ENCODE peak calls at places on chromosomes 13 and 19, in six cellular contexts. P is fibroblast of lung, H is neuronal stem cell, I is neural progenitor cell, D is SJSA1, A is AG04450. L is an unnamed sample.

GRCh38 chr19:45275370-45275971 is 24.4 kb downstream of the MARK4 start:
- DNase-seq in P (peak; percentile 41), H (no peak), I (no peak), D (no peak), A (no peak), L (no peak)

GRCh38 chr13:45007225-45007624 is 17.9 kb downstream of the GPALPP1 start:
- DNase-seq in P (no peak), H (no peak), I (no peak), D (no peak), A (no peak), L (no peak)

GRCh38 chr19:2126879-2127518 is 24.4 kb downstream of the AP3D1 start:
- DNase-seq in P (no peak), H (no peak), I (no peak), D (no peak), A (no peak), L (no peak)

GRCh38 chr19:55156202-55157063 is 1.1 kb downstream of the TNNI3 start:
- DNase-seq in P (peak; percentile 44), H (peak; percentile 91), I (peak; percentile 97), D (no peak), A (no peak), L (no peak)

GRCh38 chr13:54379461-54379860 is 1350.8 kb downstream of the OLFM4 start:
- DNase-seq in P (no peak), H (no peak), I (no peak), D (no peak), A (no peak), L (no peak)

GRCh38 chr19:1473424-1473851 is 5.6 kb downstream of the C19orf25 start:
- DNase-seq in P (no peak), H (no peak), I (no peak), D (no peak), A (no peak), L (no peak)

GRCh38 chr13:39918837-39919236 is 263.4 kb downstream of the COG6 start:
- DNase-seq in P (no peak), H (no peak), I (no peak), D (no peak), A (no peak), L (no peak)

GRCh38 chr13:38628554-38628953 is 58.3 kb upstream of the FREM2 start:
- DNase-seq in P (no peak), H (no peak), I (no peak), D (no peak), A (no peak), L (no peak)

GRCh38 chr19:42349378-42350107 is 24.1 kb downstream of the MEGF8 start:
- DNase-seq in P (no peak), H (no peak), I (no peak), D (no peak), A (no peak), L (no peak)

DNA sequence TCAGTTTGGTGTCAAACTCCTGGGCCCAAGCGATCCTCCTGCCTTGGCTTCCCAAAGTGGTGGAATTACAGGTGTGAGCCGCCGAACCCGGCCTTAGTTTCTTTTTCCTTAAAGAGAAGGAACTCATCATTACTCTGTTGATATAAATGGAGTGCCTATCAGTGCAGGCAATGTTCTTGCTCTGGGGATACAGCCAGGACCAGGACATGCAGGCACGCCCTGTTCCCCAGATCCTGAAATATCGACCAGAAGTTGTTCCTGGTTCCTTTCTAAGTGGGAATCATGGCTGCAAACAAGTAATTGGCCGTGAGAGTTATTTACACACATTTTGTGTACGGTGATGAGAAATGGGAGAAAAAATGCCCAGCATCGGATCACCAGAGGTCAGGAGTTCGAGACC is 8.4 kb downstream of the DNM2 start:
- DNase-seq in P (no peak), H (no peak), I (no peak), D (no peak), A (no peak), L (no peak)
- H3K27ac ChIP-seq in P (no peak overlapping the region), H (no peak overlapping the region), I (no peak overlapping the region), D (no peak overlapping the region), A (no peak overlapping the region), L (no peak overlapping the region)

GRCh38 chr13:97879646-97880297 is 73.7 kb upstream of the IPO5 start:
- DNase-seq in P (peak; percentile 80), H (no peak), I (no peak), D (peak; percentile 81), A (peak; percentile 78), L (no peak)
- H3K27ac ChIP-seq in P (peak overlapping the region; percentile 90), H (no peak overlapping the region), I (no peak overlapping the region), D (peak overlapping the region; percentile 98), A (peak overlapping the region; percentile 92), L (no peak overlapping the region)

GRCh38 chr13:64928704-64929499 is 2301.2 kb downstream of the PCDH9 start:
- DNase-seq in P (peak; percentile 69), H (no peak), I (no peak), D (peak; percentile 71), A (peak; percentile 27), L (no peak)
- H3K27ac ChIP-seq in P (no peak overlapping the region), H (no peak overlapping the region), I (no peak overlapping the region), D (peak overlapping the region; percentile 85), A (peak overlapping the region; percentile 50), L (no peak overlapping the region)

GRCh38 chr19:3572132-3572854 is 451 bp upstream of the HMG20B start:
- DNase-seq in P (peak; percentile 99), H (peak; percentile 100), I (peak; percentile 100), D (peak; percentile 99), A (peak; percentile 99), L (peak; percentile 100)

GRCh38 chr19:3573162-3573857 is 566 bp downstream of the HMG20B start:
- DNase-seq in P (no peak), H (no peak), I (peak; percentile 61), D (peak; percentile 46), A (no peak), L (no peak)

GRCh38 chr19:3573858-3574637 is 1.3 kb downstream of the HMG20B start:
- DNase-seq in P (peak; percentile 93), H (peak; percentile 88), I (peak; percentile 98), D (peak; percentile 95), A (peak; percentile 75), L (no peak)

GRCh38 chr19:3572855-3573161 is at the start of gene HMG20B:
- DNase-seq in P (no peak), H (no peak), I (no peak), D (no peak), A (no peak), L (no peak)

DNA sequence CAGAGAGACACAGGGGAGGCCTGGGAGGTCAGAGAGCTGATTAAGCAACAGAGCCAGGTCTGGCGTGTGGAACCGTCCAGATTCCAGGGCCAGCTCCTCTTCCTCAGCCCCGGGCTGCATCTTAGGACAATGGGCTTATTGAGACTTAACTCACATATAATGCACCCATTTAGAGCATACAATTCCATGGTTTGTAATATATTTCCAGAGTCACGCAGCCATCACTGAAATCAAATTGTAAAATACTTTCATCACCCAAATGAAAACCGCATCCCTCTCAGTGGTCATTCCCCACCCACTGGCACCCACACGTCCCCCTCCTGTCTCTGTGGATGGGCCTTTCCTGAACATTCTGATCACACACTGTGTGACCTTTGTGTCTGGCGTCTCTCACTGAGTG is 2.1 kb upstream of the HMG20B start:
- DNase-seq in P (no peak), H (no peak), I (no peak), D (no peak), A (no peak), L (no peak)
- H3K27ac ChIP-seq in P (no peak overlapping the region), H (no peak overlapping the region), I (no peak overlapping the region), D (no peak overlapping the region), A (no peak overlapping the region), L (peak overlapping the region; percentile 90)

GRCh38 chr19:14405758-14406644 is 13.1 kb downstream of the DDX39A start:
- DNase-seq in P (peak; percentile 86), H (peak; percentile 98), I (peak; percentile 99), D (peak; percentile 73), A (no peak), L (peak; percentile 92)
- H3K27ac ChIP-seq in P (peak overlapping the region; percentile 10), H (peak overlapping the region; percentile 70), I (peak overlapping the region; percentile 25), D (no peak overlapping the region), A (no peak overlapping the region), L (peak overlapping the region; percentile 62)

L was measured in caudate nucleus.